ENCODE peak calls at places on chromosomes 4 and X, in ten cellular contexts. Y is BE2C, O is cardiac muscle cell, Z is hepatocyte, M is GM23338, Q is mammary epithelial cell, K is HL-60, J is ovary, H is tibial artery, U is brain microvascular endothelial cell. C is an unnamed sample. For H3K27me3, the result is how much of the 10 kb centered on the place peaks cover.

GRCh38 chr4:186829740-186830449 is 106.2 kb upstream of the FAT1 start:
- DNase-seq in Y (no peak), O (no peak), Z (peak), M (no peak), Q (no peak), K (no peak), J (no peak), H (no peak), U (peak), C (no peak)

GRCh38 chr4:174120446-174121142 is 162.9 kb downstream of the FBXO8 start:
- DNase-seq in Y (peak), O (peak), Z (peak), M (peak), Q (peak), K (peak), J (peak), H (peak), U (peak), C (peak)

GRCh38 chr4:67106846-67107467 is 438.3 kb downstream of the CENPC start:
- DNase-seq in Y (no peak), O (no peak), Z (peak), M (no peak), Q (no peak), K (no peak), J (no peak), H (no peak), U (no peak), C (no peak)

GRCh38 chr4:109588176-109588575 is 28.1 kb downstream of the MCUB start:
- DNase-seq in Y (no peak), O (no peak), Z (no peak), M (no peak), Q (no peak), K (no peak), J (no peak), H (no peak), U (no peak), C (no peak)

GRCh38 chrX:74251006-74251930 is 52.7 kb upstream of the ZCCHC13 start:
- DNase-seq in Y (no peak), O (no peak), Z (peak), M (no peak), Q (peak), K (peak), J (no peak), H (no peak), U (no peak), C (peak)

GRCh38 chr4:12852338-12853307 is 631.5 kb downstream of the RAB28 start:
- DNase-seq in Y (no peak), O (peak), Z (peak), M (peak), Q (peak), K (no peak), J (no peak), H (no peak), U (peak), C (peak)

GRCh38 chrX:41200785-41201184 is 115.5 kb downstream of the USP9X start:
- DNase-seq in Y (no peak), O (no peak), Z (no peak), M (no peak), Q (no peak), K (no peak), J (no peak), H (no peak), U (no peak), C (no peak)

GRCh38 chrX:17182317-17182716 is 192.7 kb upstream of the NHS start:
- DNase-seq in Y (no peak), O (no peak), Z (no peak), M (no peak), Q (no peak), K (no peak), J (no peak), H (no peak), U (no peak), C (no peak)

GRCh38 chr4:96352051-96352517 is 512.2 kb downstream of the PDHA2 start:
- DNase-seq in Y (peak), O (peak), Z (peak), M (peak), Q (peak), K (peak), J (no peak), H (no peak), U (peak), C (no peak)

GRCh38 chr4:142663828-142664227 is 182.3 kb downstream of the INPP4B start:
- DNase-seq in Y (no peak), O (no peak), Z (no peak), M (no peak), Q (no peak), K (no peak), J (no peak), H (no peak), U (no peak), C (no peak)

GRCh38 chr4:153409412-153409811 is 56.7 kb upstream of the TMEM131L start:
- DNase-seq in Y (no peak), O (no peak), Z (no peak), M (no peak), Q (peak), K (no peak), J (no peak), H (no peak), U (peak), C (peak)

GRCh38 chr4:86834901-86835300 is 14.3 kb downstream of the SLC10A6 start:
- DNase-seq in Y (no peak), O (no peak), Z (no peak), M (no peak), Q (peak), K (no peak), J (no peak), H (no peak), U (peak), C (peak)

GRCh38 chrX:134546187-134546586 is 86.2 kb downstream of the HPRT1 start:
- DNase-seq in Y (no peak), O (no peak), Z (no peak), M (peak), Q (no peak), K (no peak), J (no peak), H (no peak), U (no peak), C (no peak)

GRCh38 chr4:16684083-16684482 is 214.4 kb downstream of the LDB2 start:
- DNase-seq in Y (no peak), O (no peak), Z (peak), M (no peak), Q (no peak), K (no peak), J (no peak), H (no peak), U (peak), C (no peak)

GRCh38 chrX:13414006-13414647 is 94.3 kb upstream of the ATXN3L start:
- DNase-seq in Y (peak), O (no peak), Z (no peak), M (peak), Q (no peak), K (no peak), J (no peak), H (no peak), U (no peak), C (no peak)

GRCh38 chr4:54227261-54228063 is 1.6 kb upstream of the PDGFRA start:
- DNase-seq in Y (no peak), O (peak), Z (peak), M (peak), Q (peak), K (no peak), J (peak), H (peak), U (peak), C (no peak)

GRCh38 chr4:44354172-44354571 is 94.4 kb downstream of the KCTD8 start:
- DNase-seq in Y (no peak), O (no peak), Z (no peak), M (no peak), Q (no peak), K (no peak), J (no peak), H (no peak), U (no peak), C (no peak)

GRCh38 chrX:119516157-119516702 is 48.0 kb downstream of the SLC25A5 start:
- DNase-seq in Y (peak), O (peak), Z (peak), M (peak), Q (peak), K (peak), J (no peak), H (no peak), U (peak), C (peak)

GRCh38 chrX:152926279-152926678 is 28.4 kb downstream of the ZNF185 start:
- DNase-seq in Y (peak), O (no peak), Z (peak), M (peak), Q (peak), K (peak), J (peak), H (no peak), U (peak), C (no peak)

GRCh38 chrX:48045410-48046311 is 25.8 kb downstream of the ZNF630 start:
- DNase-seq in Y (no peak), O (no peak), Z (peak), M (no peak), Q (peak), K (no peak), J (peak), H (no peak), U (peak), C (peak)

GRCh38 chr4:89301902-89302301 is 5.7 kb downstream of the GPRIN3 start:
- DNase-seq in Y (no peak), O (no peak), Z (no peak), M (no peak), Q (no peak), K (no peak), J (no peak), H (no peak), U (no peak), C (no peak)
- H3K4me3 ChIP-seq in Y (no peak), O (no peak), Z (no peak), M (no peak), Q (no peak), K (no peak), J (no peak), H (no peak), U (no peak), C (no peak)

GRCh38 chrX:46791927-46792825 is 33.3 kb upstream of the SLC9A7 start:
- DNase-seq in Y (no peak), O (no peak), Z (peak), M (peak), Q (peak), K (peak), J (no peak), H (no peak), U (peak), C (no peak)
- TF ChIP-seq CTCF in Y (no peak), O (no peak), Z (no peak), M (no peak), Q (no peak), K (no peak), J (no peak), H (no peak), U (no peak), C (no peak)

GRCh38 chrX:125289920-125290319 is 29.8 kb upstream of the TEX13C start:
- DNase-seq in Y (no peak), O (no peak), Z (no peak), M (no peak), Q (no peak), K (no peak), J (no peak), H (no peak), U (no peak), C (no peak)
- H3K27me3 ChIP-seq in Y (under half), O (under half), Z (under half), M (under half), Q (under half), K (under half), J (under half), H (under half), U (under half), C (under half)

GRCh38 chr4:87920478-87920877 is 55.0 kb upstream of the SPP1 start:
- DNase-seq in Y (no peak), O (no peak), Z (no peak), M (peak), Q (no peak), K (no peak), J (no peak), H (no peak), U (no peak), C (no peak)
- H3K4me3 ChIP-seq in Y (no peak), O (no peak), Z (no peak), M (peak), Q (no peak), K (no peak), J (no peak), H (no peak), U (no peak), C (no peak)

GRCh38 chr4:77859256-77859655 is 3.4 kb upstream of the MRPL1 start:
- DNase-seq in Y (no peak), O (no peak), Z (no peak), M (no peak), Q (no peak), K (no peak), J (no peak), H (no peak), U (no peak), C (no peak)

GRCh38 chr4:77865259-77865658 is 2.6 kb downstream of the MRPL1 start:
- DNase-seq in Y (no peak), O (no peak), Z (no peak), M (no peak), Q (no peak), K (no peak), J (no peak), H (no peak), U (no peak), C (no peak)

GRCh38 chr4:77861500-77861899 is 1.1 kb upstream of the MRPL1 start:
- DNase-seq in Y (no peak), O (no peak), Z (no peak), M (peak), Q (no peak), K (no peak), J (no peak), H (no peak), U (peak), C (no peak)

DNA sequence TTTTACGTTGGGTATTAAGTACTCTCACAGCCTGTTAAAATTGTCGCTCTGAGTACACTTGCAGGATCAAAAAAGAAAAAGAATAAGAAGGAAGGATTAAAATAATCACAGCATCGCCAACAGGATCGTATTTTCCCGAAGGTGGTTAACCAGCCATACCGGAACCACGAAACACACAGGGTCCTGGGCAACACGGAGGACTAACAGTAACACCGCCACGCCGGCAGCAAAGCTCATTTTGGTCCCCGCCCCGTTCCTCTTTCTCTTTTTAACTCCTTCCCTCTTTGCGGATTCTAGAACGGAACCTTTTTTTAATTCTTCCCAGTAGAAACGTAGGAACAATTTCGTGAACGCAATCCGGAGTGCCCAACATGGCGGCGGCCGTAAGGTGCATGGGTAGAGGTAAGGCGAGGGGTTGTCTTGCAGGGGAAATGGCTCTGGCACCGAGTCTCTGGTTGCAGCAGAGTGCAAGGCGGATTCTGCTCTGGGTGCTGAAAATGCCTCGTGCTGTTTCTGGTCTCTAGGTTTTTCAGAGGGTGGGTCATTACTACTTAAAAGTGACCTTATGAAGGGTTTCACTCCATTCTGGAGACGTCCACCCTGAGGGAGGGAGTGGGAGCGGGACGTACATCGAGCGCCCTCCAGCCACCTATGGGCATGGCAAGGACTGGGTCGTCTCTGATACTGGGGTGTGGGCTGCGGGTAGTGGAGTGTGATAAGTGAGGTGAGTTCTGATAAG is at the start of gene MRPL1:
- DNase-seq in Y (peak), O (peak), Z (peak), M (peak), Q (peak), K (peak), J (peak), H (peak), U (peak), C (peak)
- TF ChIP-seq CTCF in Y (no peak), O (no peak), Z (no peak), M (peak), Q (no peak), K (no peak), J (no peak), H (peak), U (no peak), C (no peak)

DNA sequence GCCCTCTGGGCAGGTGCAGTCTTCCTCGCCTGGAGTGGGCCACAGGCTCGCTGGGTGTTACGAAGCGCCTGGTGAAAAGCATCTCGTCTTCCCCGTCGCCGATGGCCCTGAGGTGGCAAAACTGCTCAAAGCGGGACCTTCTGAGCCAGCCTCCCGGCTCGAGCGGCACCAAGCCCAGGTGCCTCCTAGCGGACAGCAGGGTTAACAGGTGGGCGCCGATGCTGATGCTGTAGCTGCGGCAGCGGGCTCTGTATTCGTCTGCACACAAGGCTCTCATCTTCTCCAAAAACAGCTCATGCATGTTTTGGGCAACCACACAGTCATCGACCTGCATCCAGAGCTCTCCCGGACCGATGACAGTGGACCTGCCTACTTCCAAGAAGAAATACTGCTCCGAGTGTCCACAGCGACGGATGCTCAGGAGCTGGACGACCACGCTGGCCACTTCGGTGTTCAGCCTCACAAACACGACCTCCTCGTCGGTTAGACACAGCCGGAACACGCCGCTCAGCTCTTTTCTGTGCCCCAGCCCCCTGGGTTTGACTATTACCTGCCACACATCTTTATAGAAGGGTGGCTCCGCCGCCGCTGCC is 1.2 kb downstream of the IRS4 start:
- DNase-seq in Y (no peak), O (peak), Z (peak), M (peak), Q (no peak), K (no peak), J (peak), H (no peak), U (no peak), C (no peak)
- H3K27me3 ChIP-seq in Y (under half), O (half or more), Z (half or more), M (under half), Q (under half), K (under half), J (under half), H (under half), U (under half), C (under half)

C was measured in AG04450.